ENCODE peak calls at places on chromosome 11, in ten cellular contexts. U is naive thymus-derived CD4-positive, alpha-beta T cell; D is fibroblast of lung; S is brain microvascular endothelial cell; X is cardiac muscle cell; N is CD4-positive, alpha-beta memory T cell; E is CD8-positive, alpha-beta memory T cell; K is HCT116; R is neural progenitor cell; W is kidney. T is an unnamed sample.

GRCh38 chr11:93249437-93250210 is 51.8 kb upstream of the SLC36A4 start:
- DNase-seq in N (no peak), K (no peak), X (no peak), D (peak; percentile 31), W (no peak), R (no peak), S (no peak), E (no peak), U (no peak), T (no peak)

GRCh38 chr11:125289419-125290088 is 125.0 kb downstream of the PKNOX2 start:
- DNase-seq in E (no peak), X (no peak), U (no peak), R (no peak), W (peak; percentile 23), K (no peak), D (no peak), N (no peak), S (no peak), T (no peak)

GRCh38 chr11:97966901-97967300 is 1053.8 kb upstream of the CNTN5 start:
- DNase-seq in D (no peak), R (no peak), E (no peak), N (no peak), U (no peak), S (no peak), K (no peak), X (no peak), W (no peak), T (no peak)

GRCh38 chr11:114353448-114353847 is 46.9 kb downstream of the C11orf71 start:
- DNase-seq in K (no peak), R (no peak), X (no peak), W (no peak), S (peak; percentile 57), N (no peak), E (no peak), D (no peak), U (no peak), T (no peak)

GRCh38 chr11:72321381-72321996 is 77.5 kb upstream of the PHOX2A start:
- DNase-seq in S (peak; percentile 57), K (no peak), E (no peak), D (peak; percentile 46), X (no peak), N (no peak), W (no peak), U (no peak), R (no peak), T (no peak)

GRCh38 chr11:94897330-94897768 is 76.0 kb downstream of the CWC15 start:
- DNase-seq in E (no peak), X (peak; percentile 67), D (peak; percentile 67), K (peak; percentile 47), N (peak; percentile 15), R (peak; percentile 56), S (peak; percentile 59), W (no peak), U (no peak), T (peak; percentile 37)

GRCh38 chr11:59756845-59757244 is 1.7 kb downstream of the STX3 start:
- DNase-seq in R (no peak), E (no peak), U (no peak), K (peak; percentile 26), D (no peak), X (no peak), W (no peak), N (no peak), S (peak; percentile 23), T (no peak)

GRCh38 chr11:79438631-79439429 is 2.0 kb downstream of the TENM4 start:
- DNase-seq in S (no peak), K (no peak), X (peak; percentile 34), U (no peak), D (peak; percentile 46), W (no peak), E (no peak), N (no peak), R (peak; percentile 63), T (peak; percentile 17)

GRCh38 chr11:19631657-19632325 is 80.8 kb upstream of the NAV2 start:
- DNase-seq in K (no peak), N (no peak), X (no peak), E (no peak), S (no peak), D (no peak), W (no peak), U (no peak), R (no peak), T (no peak)

GRCh38 chr11:133064152-133064877 is 468.0 kb downstream of the OPCML start:
- DNase-seq in W (peak; percentile 92), U (no peak), E (no peak), K (no peak), R (peak; percentile 92), S (peak; percentile 68), X (peak; percentile 90), D (peak; percentile 74), N (no peak), T (peak; percentile 68)

GRCh38 chr11:68574308-68574707 is 110.0 kb upstream of the GAL start:
- DNase-seq in X (no peak), D (no peak), U (no peak), R (no peak), K (no peak), S (peak; percentile 22), N (no peak), E (no peak), W (no peak), T (no peak)

GRCh38 chr11:14905104-14906033 is 13.3 kb upstream of the CYP2R1 start:
- DNase-seq in N (peak; percentile 81), D (peak; percentile 60), K (no peak), S (no peak), E (peak; percentile 69), U (peak; percentile 78), W (peak; percentile 82), R (peak; percentile 67), X (peak; percentile 38), T (no peak)

GRCh38 chr11:120404495-120404894 is 68.3 kb downstream of the ARHGEF12 start:
- DNase-seq in W (no peak), K (no peak), D (no peak), N (no peak), S (peak; percentile 22), E (no peak), U (no peak), R (peak; percentile 23), X (no peak), T (no peak)

GRCh38 chr11:67615455-67616430 is 9.0 kb downstream of the NDUFV1 start:
- DNase-seq in U (no peak), W (no peak), K (peak; percentile 41), N (peak; percentile 42), R (peak; percentile 54), X (peak; percentile 65), D (no peak), E (peak; percentile 40), S (no peak), T (no peak)

GRCh38 chr11:69308531-69308930 is 14.6 kb downstream of the MYEOV start:
- DNase-seq in X (no peak), E (no peak), K (no peak), W (no peak), S (no peak), D (no peak), U (no peak), R (no peak), N (no peak), T (no peak)

GRCh38 chr11:71452354-71453020 is 516 bp upstream of the NADSYN1 start:
- DNase-seq in S (peak; percentile 37), W (peak; percentile 83), U (peak; percentile 76), D (peak; percentile 65), X (peak; percentile 23), N (peak; percentile 77), K (no peak), E (peak; percentile 46), R (peak; percentile 67), T (no peak)

GRCh38 chr11:471468-472145 is 21.5 kb downstream of the PTDSS2 start:
- DNase-seq in U (no peak), D (no peak), S (no peak), R (no peak), N (no peak), E (no peak), K (no peak), W (no peak), X (no peak), T (no peak)
- H3K27ac ChIP-seq in U (no peak overlapping the region), D (no peak overlapping the region), S (no peak overlapping the region), R (no peak overlapping the region), N (no peak overlapping the region), E (no peak overlapping the region), K (no peak overlapping the region), W (no peak overlapping the region), X (no peak overlapping the region), T (no peak overlapping the region)

DNA sequence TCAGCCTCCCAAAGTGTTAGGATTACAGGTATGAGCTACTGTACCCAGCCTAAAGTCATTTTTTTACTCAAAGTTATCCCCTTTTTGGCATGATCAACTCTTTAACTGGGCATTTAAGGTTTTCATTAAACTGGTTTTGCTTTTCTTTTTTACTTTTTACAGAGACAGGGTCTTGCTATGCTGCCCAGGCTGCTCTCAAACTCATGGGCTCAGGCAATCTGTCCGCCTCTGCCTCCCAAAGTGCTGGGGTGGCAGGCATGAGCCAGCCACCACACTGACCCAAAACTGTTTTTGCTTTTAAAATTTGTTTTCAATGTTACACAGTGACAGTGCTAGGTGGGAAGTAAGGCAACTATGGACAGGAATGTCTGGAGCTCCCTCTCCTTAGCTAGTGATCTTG is 3.9 kb upstream of the ZBED5 start:
- DNase-seq in X (no peak), U (no peak), W (no peak), R (no peak), N (no peak), K (no peak), S (no peak), E (no peak), D (no peak), T (no peak)
- H3K36me3 ChIP-seq in X (no peaks in the 10 kb centered on the region), U (no peaks in the 10 kb centered on the region), W (no peaks in the 10 kb centered on the region), R (no peaks in the 10 kb centered on the region), N (no peaks in the 10 kb centered on the region), K (no peaks in the 10 kb centered on the region), S (no peaks in the 10 kb centered on the region), E (no peaks in the 10 kb centered on the region), D (no peaks in the 10 kb centered on the region), T (no peaks in the 10 kb centered on the region)

DNA sequence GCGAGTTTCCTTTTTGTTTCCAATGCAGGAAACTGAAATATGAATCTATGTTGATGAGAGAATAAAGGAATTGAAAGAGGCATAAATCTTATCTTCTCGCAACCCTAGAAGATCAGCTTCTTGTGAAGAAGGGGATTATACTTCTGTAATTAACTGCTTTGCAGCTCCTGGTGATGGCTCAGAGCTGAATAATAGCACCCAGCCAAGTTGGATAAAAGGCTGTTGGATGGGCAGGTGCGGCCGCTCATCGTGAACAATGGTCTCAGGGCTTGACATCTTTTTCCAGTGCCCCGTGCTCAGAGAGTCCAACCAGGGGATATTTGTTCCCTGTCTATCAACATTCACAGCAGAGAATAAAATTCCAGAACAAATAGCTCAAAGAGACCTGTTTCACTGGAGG is 80.7 kb upstream of the SYT13 start:
- DNase-seq in S (no peak), R (peak; percentile 76), D (no peak), U (no peak), N (no peak), W (no peak), K (no peak), X (no peak), E (no peak), T (no peak)
- H3K27ac ChIP-seq in S (no peak overlapping the region), R (no peak overlapping the region), D (no peak overlapping the region), U (no peak overlapping the region), N (no peak overlapping the region), W (no peak overlapping the region), K (no peak overlapping the region), X (no peak overlapping the region), E (no peak overlapping the region), T (no peak overlapping the region)

DNA sequence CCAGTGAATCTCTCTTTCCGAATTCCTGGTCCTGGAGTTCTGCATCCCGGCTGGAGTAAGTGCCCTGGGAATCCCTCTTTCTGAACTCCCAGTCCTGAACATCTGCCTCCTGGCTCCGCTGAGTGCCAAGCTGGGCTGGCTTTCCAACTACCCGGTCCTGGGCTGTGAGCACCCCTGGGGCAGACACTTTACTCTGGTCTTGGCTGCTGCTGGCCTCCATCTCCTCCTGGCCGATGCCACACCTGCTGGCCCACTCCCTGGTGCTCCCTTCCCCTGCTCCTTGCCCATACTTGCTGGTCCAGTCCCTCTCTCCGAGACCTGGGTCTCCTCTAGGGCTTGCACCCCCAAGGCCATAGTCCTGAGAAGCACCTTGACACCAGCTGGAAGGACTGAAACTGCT is 14.7 kb downstream of the TNKS1BP1 start:
- DNase-seq in K (no peak), U (no peak), D (no peak), N (no peak), S (no peak), W (peak; percentile 71), R (no peak), E (no peak), X (no peak), T (no peak)
- H3K36me3 ChIP-seq in K (peaks cover 13% of the 10 kb centered on the region), U (no peaks in the 10 kb centered on the region), D (peaks cover 27% of the 10 kb centered on the region), N (no peaks in the 10 kb centered on the region), S (peaks cover 65% of the 10 kb centered on the region), W (peaks cover 12% of the 10 kb centered on the region), R (no peaks in the 10 kb centered on the region), E (no peaks in the 10 kb centered on the region), X (peaks cover 18% of the 10 kb centered on the region), T (peaks cover 95% of the 10 kb centered on the region)